ENCODE peak calls at places on chromosome 2, in four cellular contexts. V is H9, T is mesenchymal stem cell, F is mesendoderm. Q is an unnamed sample.

GRCh38 chr2:241759091-241759807 is 17.4 kb upstream of the GAL3ST2 start:
- DNase-seq in T (peak), F (no peak), V (no peak), Q (no peak)

GRCh38 chr2:9655441-9656269 is 24.9 kb upstream of the YWHAQ start:
- DNase-seq in F (no peak), T (peak), V (no peak), Q (no peak)

GRCh38 chr2:140383781-140384180 is 1603.6 kb upstream of the NXPH2 start:
- DNase-seq in T (peak), F (no peak), V (no peak), Q (no peak)

GRCh38 chr2:235595420-235596010 is 101.7 kb downstream of the AGAP1 start:
- DNase-seq in T (peak), V (peak), F (peak), Q (peak)

GRCh38 chr2:127906206-127906926 is 20.6 kb upstream of the AMMECR1L start:
- DNase-seq in V (peak), F (no peak), T (no peak), Q (no peak)

GRCh38 chr2:2321250-2321545 is 9.9 kb downstream of the MYT1L start:
- DNase-seq in T (no peak), V (no peak), F (no peak), Q (no peak)

GRCh38 chr2:10058251-10059015 is 15.1 kb downstream of the KLF11 start:
- DNase-seq in T (no peak), V (no peak), F (no peak), Q (no peak)

GRCh38 chr2:20048488-20049443 is 2.7 kb downstream of the LAPTM4A start:
- DNase-seq in V (no peak), T (no peak), F (peak), Q (peak)

GRCh38 chr2:7899241-7899640 is 782.6 kb upstream of the ID2 start:
- DNase-seq in F (no peak), T (no peak), V (no peak), Q (no peak)

GRCh38 chr2:203164311-203164935 is 74.4 kb upstream of the CYP20A1 start:
- DNase-seq in F (no peak), T (peak), V (no peak), Q (no peak)

GRCh38 chr2:71611781-71612545 is 158.6 kb downstream of the DYSF start:
- DNase-seq in F (no peak), T (no peak), V (peak), Q (no peak)

GRCh38 chr2:28896906-28897305 is 2.4 kb downstream of the WDR43 start:
- DNase-seq in T (peak), F (peak), V (no peak), Q (no peak)

GRCh38 chr2:226726546-226726945 is 73.1 kb downstream of the IRS1 start:
- DNase-seq in T (no peak), V (no peak), F (no peak), Q (no peak)

GRCh38 chr2:100832885-100833284 is 12.9 kb downstream of the NPAS2 start:
- DNase-seq in V (no peak), T (no peak), F (no peak), Q (no peak)

GRCh38 chr2:42457011-42457410 is 36.8 kb downstream of the KCNG3 start:
- DNase-seq in F (peak), V (peak), T (no peak), Q (no peak)

GRCh38 chr2:130720036-130720435 is 8.8 kb upstream of the GPR148 start:
- DNase-seq in F (no peak), V (no peak), T (no peak), Q (no peak)

GRCh38 chr2:28338754-28339325 is 53.8 kb upstream of the FOSL2 start:
- DNase-seq in F (no peak), V (no peak), T (peak), Q (no peak)

GRCh38 chr2:6337123-6337830 is 528.4 kb downstream of the CMPK2 start:
- DNase-seq in V (no peak), T (no peak), F (no peak), Q (no peak)

GRCh38 chr2:38581193-38582147 is 21.3 kb downstream of the HNRNPLL start:
- DNase-seq in T (peak), F (peak), V (peak), Q (peak)

GRCh38 chr2:240615830-240616547 is 9.3 kb upstream of the GPR35 start:
- DNase-seq in F (no peak), T (no peak), V (no peak), Q (no peak)

GRCh38 chr2:6556755-6557154 is 309.0 kb downstream of the CMPK2 start:
- DNase-seq in F (peak), T (peak), V (no peak), Q (no peak)

GRCh38 chr2:38537937-38538525 is 64.7 kb downstream of the HNRNPLL start:
- DNase-seq in F (peak), T (no peak), V (no peak), Q (no peak)

GRCh38 chr2:111701266-111701665 is 182.7 kb downstream of the ANAPC1 start:
- DNase-seq in F (peak), V (peak), T (no peak), Q (no peak)

GRCh38 chr2:182444170-182444569 is 17.3 kb upstream of the PDE1A start:
- DNase-seq in T (no peak), V (no peak), F (no peak), Q (no peak)

GRCh38 chr2:174059875-174060226 is 94.7 kb upstream of the SP3 start:
- DNase-seq in F (no peak), T (peak), V (no peak), Q (no peak)

GRCh38 chr2:197107291-197108269 is 181.1 kb upstream of the PGAP1 start:
- DNase-seq in T (peak), F (peak), V (no peak), Q (no peak)

DNA sequence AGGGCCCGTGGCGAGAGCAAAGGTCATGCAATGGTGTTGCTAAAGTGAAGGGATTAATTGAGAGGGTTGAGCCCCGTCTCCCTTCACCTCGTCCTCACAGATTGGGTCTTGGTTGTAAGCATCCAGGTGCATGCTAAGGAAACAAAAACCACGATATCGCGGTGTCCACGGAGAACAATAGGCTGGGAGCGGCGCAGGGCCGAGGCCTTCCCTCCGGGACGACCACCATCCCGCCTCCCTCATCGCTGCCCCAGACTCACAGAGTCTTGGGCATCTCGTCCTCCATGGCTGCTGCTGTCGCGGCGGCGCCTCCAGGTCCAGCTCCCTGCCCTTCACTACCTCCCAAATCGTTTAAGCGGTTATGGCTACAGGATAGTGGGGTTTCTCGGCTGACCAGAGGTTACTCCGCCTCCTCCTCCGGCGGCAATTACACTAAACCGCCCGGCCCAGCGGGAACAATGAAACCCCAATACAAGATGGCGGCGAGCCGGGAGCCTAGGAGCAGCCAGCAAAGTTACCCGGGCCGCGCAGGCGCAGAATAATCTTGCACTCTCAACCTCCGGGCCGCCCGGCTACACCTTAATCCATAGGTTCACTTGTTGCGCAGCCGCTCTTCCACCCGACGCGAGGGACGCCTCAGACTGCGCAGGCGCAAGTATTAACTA is at the start of gene TIA1:
- DNase-seq in F (peak), T (peak), V (peak), Q (peak)
- H3K4ac ChIP-seq in F (peak), T (peak), V (peak), Q (peak)

GRCh38 chr2:120684225-120684624 is 51.4 kb upstream of the GLI2 start:
- DNase-seq in T (no peak), F (no peak), V (no peak), Q (no peak)
- H3K4ac ChIP-seq in T (no peak), F (no peak), V (no peak), Q (no peak)

DNA sequence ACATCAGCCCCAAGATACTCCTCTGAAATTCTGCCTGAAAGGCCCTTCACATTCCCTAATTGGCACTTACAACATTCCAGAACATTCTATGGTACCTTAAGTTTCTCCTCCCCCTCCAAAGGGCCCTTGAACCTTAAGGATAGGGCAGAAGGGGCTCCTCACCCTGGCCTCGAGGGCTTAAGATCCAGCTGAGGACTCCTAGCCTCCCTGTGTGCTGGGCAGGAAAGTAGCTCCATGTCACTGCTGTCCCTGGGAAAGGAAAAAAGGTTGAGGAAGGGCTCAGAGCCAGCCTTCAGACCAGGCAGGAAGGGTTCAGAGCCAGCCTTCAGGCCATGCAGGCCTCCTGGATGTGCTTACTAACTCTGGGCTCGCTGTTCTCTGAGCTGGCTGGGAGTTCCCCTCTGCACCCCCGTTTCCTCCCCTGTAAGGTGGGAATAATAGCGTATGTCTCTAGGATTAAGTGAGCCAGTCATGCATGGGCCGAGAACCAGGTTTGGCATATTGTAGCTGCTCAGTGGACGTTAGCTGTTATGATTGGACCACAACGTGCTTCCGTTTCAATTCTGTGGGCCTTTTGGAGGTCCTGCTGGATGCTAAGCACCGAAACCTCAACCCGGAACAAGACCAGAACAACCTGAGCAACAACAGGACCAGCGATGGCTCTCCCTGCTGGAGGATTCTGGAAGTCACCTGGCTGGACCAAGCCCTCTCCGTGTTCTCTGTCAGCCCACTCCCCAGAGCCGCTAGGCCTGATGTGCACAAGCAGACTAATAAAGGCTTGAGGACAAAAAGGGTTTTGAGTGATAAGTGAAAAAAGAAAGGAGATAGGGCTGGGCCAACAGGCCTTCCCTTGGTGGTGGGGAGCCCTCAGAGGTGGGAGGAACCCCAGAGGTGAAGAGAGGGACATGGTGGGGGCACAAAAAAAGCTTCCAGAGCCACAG is 1.0 kb upstream of the B3GNT7 start:
- DNase-seq in F (peak), V (peak), T (no peak), Q (no peak)
- H3K4ac ChIP-seq in F (no peak), V (no peak), T (no peak), Q (no peak)

GRCh38 chr2:135882415-135882814 is 6.2 kb upstream of the MCM6 start:
- DNase-seq in T (no peak), V (no peak), F (no peak), Q (no peak)
- H3K4ac ChIP-seq in T (no peak), V (no peak), F (no peak), Q (no peak)

DNA sequence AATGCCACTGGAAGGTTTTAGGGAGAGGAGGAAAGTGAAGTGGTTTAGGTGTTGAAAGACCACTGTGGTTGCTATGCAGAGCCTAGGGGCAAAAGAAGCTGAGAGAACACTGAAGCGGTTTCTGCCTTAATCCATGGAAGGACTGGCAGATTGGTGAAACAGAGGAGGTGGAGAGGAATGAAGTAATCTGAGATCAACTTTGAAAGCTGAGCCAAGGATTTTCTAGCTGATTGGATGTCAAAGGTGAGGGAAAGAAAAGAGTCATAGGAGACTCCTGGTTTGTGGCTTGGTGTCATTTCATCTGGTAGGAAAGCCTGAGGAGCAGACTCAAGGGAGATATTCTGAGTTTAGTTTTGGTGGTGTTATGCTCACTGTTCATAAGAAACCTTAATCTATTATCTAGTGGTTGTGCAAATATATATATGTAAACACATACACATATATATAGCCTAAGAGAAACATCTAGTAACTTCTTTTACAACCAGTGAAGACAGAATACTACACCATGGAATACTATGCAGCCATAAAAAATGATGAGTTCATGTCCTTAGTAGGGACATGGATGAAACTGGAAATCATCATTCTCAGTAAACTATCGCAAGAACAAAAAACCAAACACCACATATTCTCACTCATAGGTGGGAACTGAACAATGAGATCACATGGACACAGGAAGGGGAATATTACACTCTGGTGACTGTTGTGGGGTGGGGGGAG is 134.1 kb upstream of the CREB1 start:
- DNase-seq in F (no peak), V (no peak), T (peak), Q (no peak)
- H3K4ac ChIP-seq in F (no peak), V (no peak), T (peak), Q (no peak)

GRCh38 chr2:154466226-154466625 is 232.3 kb upstream of the KCNJ3 start:
- DNase-seq in F (no peak), V (no peak), T (no peak), Q (no peak)
- H3K4ac ChIP-seq in F (no peak), V (no peak), T (no peak), Q (no peak)

Q was measured in neuronal stem cell.